ENCODE peak calls at places on chromosomes 12 and 14, in ten cellular contexts. L, X, D, U, J, Z, O, W, F and A are unnamed samples.

GRCh38 chr12:20695232-20695631 is at the start of gene SLCO1C1:
- DNase-seq in D (no peak), Z (no peak), J (peak), O (no peak), U (no peak), W (no peak), L (no peak), X (no peak), F (no peak), A (no peak)

GRCh38 chr12:851343-851742 is 98.2 kb downstream of the RAD52 start:
- DNase-seq in J (no peak), X (no peak), W (no peak), F (peak), O (no peak), D (no peak), U (no peak), Z (no peak), L (no peak), A (no peak)

GRCh38 chr12:122090759-122091535 is 12.4 kb downstream of the MLXIP start:
- DNase-seq in W (no peak), U (no peak), F (peak), D (no peak), J (no peak), L (no peak), O (no peak), X (no peak), Z (no peak), A (no peak)

GRCh38 chr12:64824500-64825142 is at the start of gene TBC1D30:
- DNase-seq in U (no peak), O (no peak), W (peak), X (no peak), D (no peak), J (peak), L (no peak), Z (no peak), F (peak), A (no peak)

GRCh38 chr14:103281496-103282231 is 52.4 kb upstream of the EIF5 start:
- DNase-seq in F (peak), X (no peak), L (no peak), Z (no peak), O (no peak), J (no peak), W (no peak), U (peak), D (no peak), A (no peak)

GRCh38 chr12:121767525-121768016 is 25.9 kb downstream of the RHOF start:
- DNase-seq in L (no peak), W (no peak), F (peak), U (no peak), D (no peak), X (no peak), J (peak), O (no peak), Z (no peak), A (no peak)

GRCh38 chr14:38286481-38286880 is 30.6 kb upstream of the CLEC14A start:
- DNase-seq in L (no peak), O (no peak), D (no peak), F (peak), U (no peak), J (no peak), W (no peak), Z (no peak), X (no peak), A (no peak)

GRCh38 chr12:130147875-130148596 is 14.2 kb upstream of the FZD10 start:
- DNase-seq in J (no peak), L (no peak), Z (no peak), X (no peak), O (no peak), F (no peak), W (no peak), U (no peak), D (no peak), A (no peak)

GRCh38 chr12:58781609-58782008 is 138.7 kb downstream of the LRIG3 start:
- DNase-seq in W (no peak), F (no peak), X (no peak), U (no peak), O (no peak), D (no peak), J (no peak), L (no peak), Z (no peak), A (no peak)

GRCh38 chr14:99300190-99300589 is 28.2 kb upstream of the BCL11B start:
- DNase-seq in F (no peak), U (no peak), J (no peak), O (no peak), X (no peak), W (no peak), Z (no peak), D (no peak), L (no peak), A (no peak)

GRCh38 chr12:106205208-106206069 is 42.4 kb downstream of the CKAP4 start:
- DNase-seq in W (no peak), F (no peak), L (no peak), D (no peak), O (no peak), Z (no peak), U (no peak), J (peak), X (no peak), A (no peak)

GRCh38 chr12:103840881-103841689 is at the start of gene NT5DC3:
- DNase-seq in D (peak), O (peak), Z (peak), X (peak), L (peak), F (peak), J (peak), W (peak), U (peak), A (peak)

GRCh38 chr14:106586098-106586704 is 1059.8 kb downstream of the TMEM121 start:
- DNase-seq in X (peak), O (peak), D (peak), L (peak), U (peak), J (no peak), W (peak), Z (peak), F (no peak), A (peak)

GRCh38 chr14:23148596-23149249 is 29.7 kb upstream of the CEBPE start:
- DNase-seq in W (no peak), U (no peak), D (no peak), Z (no peak), X (no peak), J (no peak), L (no peak), F (peak), O (no peak), A (no peak)

GRCh38 chr14:37623552-37623951 is 28.1 kb downstream of the TTC6 start:
- DNase-seq in Z (no peak), U (no peak), J (no peak), X (no peak), L (no peak), F (peak), D (no peak), W (no peak), O (no peak), A (no peak)

GRCh38 chr12:14938301-14938700 is at the start of gene ERP27:
- DNase-seq in W (no peak), O (no peak), F (no peak), L (no peak), D (no peak), Z (no peak), U (no peak), J (no peak), X (peak), A (no peak)